ENCODE peak calls at places on chromosomes 6 and 20, in four cellular contexts. One of them, this sample, is unnamed.

GRCh38 chr6:71967436-71967835 is 81.1 kb downstream of the RIMS1 start:
- DNase-seq in pancreas: no peak
- DNase-seq in uterus: no peak
- DNase-seq in lung: no peak
- DNase-seq in this sample: no peak

GRCh38 chr20:21643417-21643816 is 62.0 kb upstream of the PAX1 start:
- DNase-seq in pancreas: no peak
- DNase-seq in uterus: no peak
- DNase-seq in lung: no peak
- DNase-seq in this sample: no peak

GRCh38 chr20:32456869-32457421 is 98.8 kb downstream of the ASXL1 start:
- DNase-seq in pancreas: no peak
- DNase-seq in uterus: no peak
- DNase-seq in lung: no peak
- DNase-seq in this sample: peak

GRCh38 chr6:39084506-39084905 is 30.5 kb downstream of the SAYSD1 start:
- DNase-seq in pancreas: no peak
- DNase-seq in uterus: no peak
- DNase-seq in lung: no peak
- DNase-seq in this sample: no peak

GRCh38 chr20:20710847-20711315 is 1.6 kb downstream of the RALGAPA2 start:
- DNase-seq in pancreas: peak
- DNase-seq in uterus: no peak
- DNase-seq in lung: peak
- DNase-seq in this sample: no peak

GRCh38 chr20:53872561-53873248 is 197.7 kb downstream of the BCAS1 start:
- DNase-seq in pancreas: no peak
- DNase-seq in uterus: no peak
- DNase-seq in lung: no peak
- DNase-seq in this sample: no peak

GRCh38 chr6:250676-251075 is 41.6 kb upstream of the DUSP22 start:
- DNase-seq in pancreas: no peak
- DNase-seq in uterus: no peak
- DNase-seq in lung: no peak
- DNase-seq in this sample: no peak

GRCh38 chr6:47405273-47405672 is 72.3 kb upstream of the CD2AP start:
- DNase-seq in pancreas: no peak
- DNase-seq in uterus: no peak
- DNase-seq in lung: peak
- DNase-seq in this sample: no peak

GRCh38 chr6:100464910-100465700 is at the start of gene SIM1:
- DNase-seq in pancreas: peak
- DNase-seq in uterus: no peak
- DNase-seq in lung: no peak
- DNase-seq in this sample: no peak

GRCh38 chr6:44161997-44162338 is 3.3 kb downstream of the CAPN11 start:
- DNase-seq in pancreas: no peak
- DNase-seq in uterus: no peak
- DNase-seq in lung: no peak
- DNase-seq in this sample: no peak

GRCh38 chr20:36504295-36504694 is 37.0 kb upstream of the MYL9 start:
- DNase-seq in pancreas: no peak
- DNase-seq in uterus: no peak
- DNase-seq in lung: no peak
- DNase-seq in this sample: no peak

GRCh38 chr20:14583413-14583812 is 246.0 kb upstream of the FLRT3 start:
- DNase-seq in pancreas: no peak
- DNase-seq in uterus: no peak
- DNase-seq in lung: no peak
- DNase-seq in this sample: no peak

GRCh38 chr6:157460182-157460999 is 79.4 kb downstream of the ZDHHC14 start:
- DNase-seq in pancreas: no peak
- DNase-seq in uterus: no peak
- DNase-seq in lung: no peak
- DNase-seq in this sample: no peak

GRCh38 chr6:70236304-70236703 is 66.6 kb downstream of the COL9A1 start:
- DNase-seq in pancreas: no peak
- DNase-seq in uterus: no peak
- DNase-seq in lung: no peak
- DNase-seq in this sample: no peak

GRCh38 chr20:17228624-17229061 is 1.8 kb downstream of the PCSK2 start:
- DNase-seq in pancreas: no peak
- DNase-seq in uterus: no peak
- DNase-seq in lung: no peak
- DNase-seq in this sample: peak

GRCh38 chr6:3277251-3277650 is 18.5 kb downstream of the PSMG4 start:
- DNase-seq in pancreas: no peak
- DNase-seq in uterus: peak
- DNase-seq in lung: no peak
- DNase-seq in this sample: peak

GRCh38 chr6:27178860-27179259 is 68.6 kb upstream of the PRSS16 start:
- DNase-seq in pancreas: no peak
- DNase-seq in uterus: no peak
- DNase-seq in lung: no peak
- DNase-seq in this sample: no peak

GRCh38 chr6:53313784-53314382 is 34.9 kb downstream of the ELOVL5 start:
- DNase-seq in pancreas: no peak
- DNase-seq in uterus: no peak
- DNase-seq in lung: no peak
- DNase-seq in this sample: no peak

GRCh38 chr20:41308726-41309413 is 8.7 kb downstream of the ZHX3 start:
- DNase-seq in pancreas: no peak
- DNase-seq in uterus: no peak
- DNase-seq in lung: no peak
- DNase-seq in this sample: no peak

GRCh38 chr6:63803371-63803770 is 167.8 kb downstream of the PHF3 start:
- DNase-seq in pancreas: no peak
- DNase-seq in uterus: no peak
- DNase-seq in lung: no peak
- DNase-seq in this sample: peak

GRCh38 chr6:116458264-116458663 is 2.9 kb upstream of the CALHM6 start:
- DNase-seq in pancreas: no peak
- DNase-seq in uterus: no peak
- DNase-seq in lung: no peak
- DNase-seq in this sample: no peak

GRCh38 chr6:157139054-157139708 is 184.1 kb downstream of the TMEM242 start:
- DNase-seq in pancreas: no peak
- DNase-seq in uterus: no peak
- DNase-seq in lung: no peak
- DNase-seq in this sample: no peak

GRCh38 chr6:17457405-17457804 is 64.0 kb downstream of the CAP2 start:
- DNase-seq in pancreas: no peak
- DNase-seq in uterus: no peak
- DNase-seq in lung: no peak
- DNase-seq in this sample: no peak

GRCh38 chr20:6680441-6680840 is 87.0 kb upstream of the BMP2 start:
- DNase-seq in pancreas: no peak
- DNase-seq in uterus: no peak
- DNase-seq in lung: no peak
- DNase-seq in this sample: no peak

GRCh38 chr6:75752365-75752764 is 3.3 kb downstream of the MYO6 start:
- DNase-seq in pancreas: no peak
- DNase-seq in uterus: no peak
- DNase-seq in lung: no peak
- DNase-seq in this sample: no peak

GRCh38 chr20:48698507-48699267 is 129.1 kb downstream of the PREX1 start:
- DNase-seq in pancreas: no peak
- DNase-seq in uterus: no peak
- DNase-seq in lung: no peak
- DNase-seq in this sample: no peak

GRCh38 chr6:4032475-4032874 is 46.5 kb downstream of the FAM217A start:
- DNase-seq in pancreas: no peak
- DNase-seq in uterus: no peak
- DNase-seq in lung: no peak
- DNase-seq in this sample: no peak

GRCh38 chr20:50394569-50394968 is 115.6 kb upstream of the PTPN1 start:
- DNase-seq in pancreas: no peak
- DNase-seq in uterus: no peak
- DNase-seq in lung: no peak
- DNase-seq in this sample: no peak

GRCh38 chr6:109241199-109241598 is 141.1 kb downstream of the CD164 start:
- DNase-seq in pancreas: no peak
- DNase-seq in uterus: no peak
- DNase-seq in lung: no peak
- DNase-seq in this sample: no peak

GRCh38 chr6:32815115-32815514 is 1.7 kb downstream of the HLA-DOB start:
- DNase-seq in pancreas: no peak
- DNase-seq in uterus: no peak
- DNase-seq in lung: no peak
- DNase-seq in this sample: no peak

GRCh38 chr6:16973545-16974386 is 128.1 kb upstream of the STMND1 start:
- DNase-seq in pancreas: no peak
- DNase-seq in uterus: no peak
- DNase-seq in lung: no peak
- DNase-seq in this sample: no peak

GRCh38 chr6:27591660-27592059 is 118.8 kb upstream of the ZNF184 start:
- DNase-seq in pancreas: no peak
- DNase-seq in uterus: no peak
- DNase-seq in lung: no peak
- DNase-seq in this sample: no peak

GRCh38 chr6:109739671-109740070 is 48.6 kb downstream of the FIG4 start:
- DNase-seq in pancreas: no peak
- DNase-seq in uterus: no peak
- DNase-seq in lung: no peak
- DNase-seq in this sample: no peak

GRCh38 chr20:5741089-5741488 is 9.1 kb upstream of the SHLD1 start:
- DNase-seq in pancreas: no peak
- DNase-seq in uterus: no peak
- DNase-seq in lung: no peak
- DNase-seq in this sample: no peak

GRCh38 chr6:112214749-112215269 is 39.6 kb downstream of the LAMA4 start:
- DNase-seq in pancreas: no peak
- DNase-seq in uterus: no peak
- DNase-seq in lung: no peak
- DNase-seq in this sample: no peak

GRCh38 chr6:35801148-35801547 is 4.0 kb upstream of the LHFPL5 start:
- DNase-seq in pancreas: no peak
- DNase-seq in uterus: no peak
- DNase-seq in lung: no peak
- DNase-seq in this sample: no peak

GRCh38 chr6:35808688-35809087 is 3.5 kb downstream of the LHFPL5 start:
- DNase-seq in pancreas: no peak
- DNase-seq in uterus: no peak
- DNase-seq in lung: no peak
- DNase-seq in this sample: peak

GRCh38 chr6:35810831-35811698 is 5.9 kb downstream of the LHFPL5 start:
- DNase-seq in pancreas: no peak
- DNase-seq in uterus: no peak
- DNase-seq in lung: no peak
- DNase-seq in this sample: no peak

DNA sequence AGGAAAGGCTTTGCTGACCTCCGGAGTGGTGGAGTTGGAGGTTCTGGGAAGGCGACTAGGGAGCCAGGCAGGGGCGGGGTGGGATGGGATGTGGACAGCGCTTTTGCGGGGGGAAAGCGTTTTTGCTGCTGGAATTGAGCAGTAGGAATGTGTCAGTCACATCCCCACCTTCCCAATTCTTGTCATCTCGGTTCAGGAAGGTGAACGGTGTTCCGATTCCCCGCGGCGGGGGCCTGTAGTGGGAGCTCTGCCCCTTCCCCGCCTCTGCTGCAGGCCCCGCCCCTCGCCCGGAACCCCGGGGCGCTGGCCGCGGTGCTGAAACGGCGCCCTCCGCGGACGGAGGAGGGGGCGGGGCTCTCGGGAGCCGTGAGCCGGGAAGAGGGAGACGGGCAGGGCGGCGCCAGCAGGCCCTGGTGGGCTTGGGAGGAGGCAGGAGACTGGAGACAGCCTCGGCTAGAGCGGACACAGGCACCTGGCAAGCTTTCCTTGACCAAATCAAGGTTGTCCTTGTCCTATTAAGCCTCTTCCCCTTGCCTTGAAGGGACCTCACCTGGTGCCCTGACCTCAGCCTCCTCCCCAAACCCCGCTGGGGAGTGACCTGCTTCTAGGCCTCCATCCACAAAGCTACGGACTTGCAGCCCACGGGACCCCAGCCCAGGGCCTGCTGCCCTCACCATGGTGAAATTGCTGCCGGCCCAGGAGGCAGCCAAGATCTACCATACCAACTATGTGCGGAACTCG is at the start of gene LHFPL5:
- DNase-seq in pancreas: peak
- DNase-seq in uterus: no peak
- DNase-seq in lung: no peak
- DNase-seq in this sample: no peak
- H3K4me3 ChIP-seq in pancreas: peak
- H3K4me3 ChIP-seq in uterus: no peak
- H3K4me3 ChIP-seq in lung: no peak
- H3K4me3 ChIP-seq in this sample: peak

GRCh38 chr20:35394271-35394670 is 17.5 kb downstream of the UQCC1 start:
- DNase-seq in pancreas: no peak
- DNase-seq in uterus: no peak
- DNase-seq in lung: no peak
- DNase-seq in this sample: no peak
- H3K27ac ChIP-seq in pancreas: no peak
- H3K27ac ChIP-seq in uterus: no peak
- H3K27ac ChIP-seq in lung: no peak
- H3K27ac ChIP-seq in this sample: no peak

GRCh38 chr6:145733207-145733606 is 2.1 kb downstream of the EPM2A start:
- DNase-seq in pancreas: no peak
- DNase-seq in uterus: no peak
- DNase-seq in lung: no peak
- DNase-seq in this sample: no peak

GRCh38 chr6:145736854-145737181 is 1.5 kb upstream of the EPM2A start:
- DNase-seq in pancreas: no peak
- DNase-seq in uterus: no peak
- DNase-seq in lung: no peak
- DNase-seq in this sample: no peak

GRCh38 chr6:145734486-145735355 is 599 bp downstream of the EPM2A start:
- DNase-seq in pancreas: peak
- DNase-seq in uterus: peak
- DNase-seq in lung: peak
- DNase-seq in this sample: peak

GRCh38 chr6:145733770-145734169 is 1.6 kb downstream of the EPM2A start:
- DNase-seq in pancreas: no peak
- DNase-seq in uterus: no peak
- DNase-seq in lung: no peak
- DNase-seq in this sample: no peak

GRCh38 chr6:145735356-145736165 is at the start of gene EPM2A:
- DNase-seq in pancreas: peak
- DNase-seq in uterus: peak
- DNase-seq in lung: peak
- DNase-seq in this sample: peak
- TF ChIP-seq CTCF in pancreas: no peak
- TF ChIP-seq CTCF in uterus: no peak
- TF ChIP-seq CTCF in lung: no peak
- TF ChIP-seq CTCF in this sample: no peak

DNA sequence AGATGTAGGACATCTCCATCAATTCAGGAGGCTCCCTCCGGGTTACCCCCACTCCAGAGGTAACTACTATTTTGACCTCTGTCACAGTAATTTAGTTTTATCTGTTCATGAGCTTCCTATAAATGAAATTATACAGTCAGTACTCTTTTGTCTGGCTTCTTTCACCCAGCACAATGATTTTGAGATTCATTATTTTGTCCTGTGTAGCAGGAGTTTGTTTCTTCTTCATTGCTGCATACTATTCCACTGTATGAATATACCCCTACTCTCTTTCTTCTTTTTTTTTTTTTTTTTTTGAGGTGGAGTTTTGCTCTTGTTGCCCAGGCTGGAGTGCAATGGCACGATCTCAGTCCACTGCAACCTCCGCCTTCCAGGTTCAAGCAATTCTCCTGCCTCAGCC is 11.8 kb upstream of the AP5S1 start:
- DNase-seq in pancreas: no peak
- DNase-seq in uterus: no peak
- DNase-seq in lung: no peak
- DNase-seq in this sample: no peak
- H3K4me3 ChIP-seq in pancreas: no peak
- H3K4me3 ChIP-seq in uterus: no peak
- H3K4me3 ChIP-seq in lung: no peak
- H3K4me3 ChIP-seq in this sample: no peak

This sample was measured in dorsolateral prefrontal cortex.